ENCODE peak calls at places on chromosomes 3 and 15, in ten cellular contexts. V is mucosa of gallbladder, B is cardiac fibroblast, R is HEK293T, O is GM06990, S is choroid plexus epithelial cell, Y is OCI-M1, J is endothelial cell, D is activated T-helper 1 cell treated with Interleukin-2 at 50 U/mL for 16 hours, X is left ventricle myocardium superior. U is an unnamed sample.

GRCh38 chr15:77719450-77719849 is 86.7 kb upstream of the LINGO1 start:
- DNase-seq in B (no peak), J (no peak), R (no peak), S (no peak), X (no peak), V (no peak), Y (no peak), D (no peak), O (no peak), U (no peak)

GRCh38 chr3:64049136-64049535 is 25.8 kb upstream of the PSMD6 start:
- DNase-seq in J (no peak), X (no peak), S (peak; percentile 5), R (no peak), B (peak; percentile 86), D (no peak), V (no peak), O (no peak), Y (no peak), U (no peak)

GRCh38 chr3:146200461-146201220 is 39.7 kb upstream of the PLOD2 start:
- DNase-seq in S (no peak), D (no peak), Y (no peak), R (no peak), X (no peak), B (no peak), O (no peak), J (no peak), V (no peak), U (no peak)

GRCh38 chr3:89571298-89571697 is 463.9 kb downstream of the EPHA3 start:
- DNase-seq in J (no peak), V (no peak), R (no peak), O (no peak), X (peak; percentile 36), S (no peak), Y (no peak), B (peak; percentile 7), D (no peak), U (no peak)

GRCh38 chr3:29373016-29373690 is 92.3 kb downstream of the RBMS3 start:
- DNase-seq in D (no peak), O (no peak), J (no peak), B (peak; percentile 34), X (no peak), S (peak; percentile 70), R (no peak), Y (no peak), V (no peak), U (no peak)

GRCh38 chr3:1726741-1727140 is 371.9 kb upstream of the CNTN4 start:
- DNase-seq in R (no peak), B (no peak), X (no peak), V (peak; percentile 14), Y (no peak), S (no peak), J (no peak), D (no peak), O (no peak), U (no peak)

GRCh38 chr15:39344662-39345141 is 236.2 kb upstream of the THBS1 start:
- DNase-seq in R (no peak), X (no peak), Y (no peak), S (no peak), D (no peak), J (no peak), B (peak; percentile 41), V (no peak), O (no peak), U (no peak)

GRCh38 chr3:23879485-23879884 is 37.3 kb downstream of the NKIRAS1 start:
- DNase-seq in O (no peak), S (no peak), D (no peak), V (no peak), B (no peak), J (no peak), X (no peak), Y (no peak), R (no peak), U (no peak)

GRCh38 chr15:88647362-88648105 is 8.7 kb downstream of the ISG20 start:
- DNase-seq in D (no peak), J (no peak), B (no peak), O (no peak), S (no peak), X (no peak), R (no peak), V (peak; percentile 89), Y (no peak), U (no peak)

GRCh38 chr3:141542989-141543388 is 56.2 kb downstream of the RASA2 start:
- DNase-seq in Y (no peak), R (no peak), V (no peak), B (no peak), X (no peak), S (no peak), J (no peak), O (no peak), D (no peak), U (no peak)

GRCh38 chr3:194395201-194395600 is 3.9 kb downstream of the GP5 start:
- DNase-seq in V (no peak), J (no peak), B (no peak), R (no peak), D (no peak), S (peak; percentile 20), O (no peak), Y (peak; percentile 51), X (no peak), U (no peak)

GRCh38 chr3:148077318-148077923 is 620.3 kb upstream of the AGTR1 start:
- DNase-seq in O (no peak), Y (peak; percentile 78), J (no peak), S (peak; percentile 69), X (no peak), V (no peak), D (no peak), B (peak; percentile 60), R (no peak), U (peak; percentile 5)

GRCh38 chr15:79218588-79219200 is 63.8 kb upstream of the ANKRD34C start:
- DNase-seq in X (no peak), J (no peak), D (no peak), Y (peak; percentile 24), V (no peak), O (no peak), B (peak; percentile 53), R (peak; percentile 48), S (peak; percentile 38), U (no peak)

GRCh38 chr3:175325440-175325839 is 466.3 kb downstream of the NAALADL2 start:
- DNase-seq in O (no peak), B (no peak), S (no peak), X (no peak), J (no peak), D (no peak), R (no peak), Y (no peak), V (no peak), U (no peak)

GRCh38 chr3:97692406-97692805 is 72.2 kb upstream of the ARL6 start:
- DNase-seq in S (no peak), O (no peak), Y (no peak), D (no peak), J (no peak), B (no peak), R (no peak), V (no peak), X (no peak), U (no peak)

GRCh38 chr3:138781012-138781470 is 53.7 kb downstream of the PIK3CB start:
- DNase-seq in V (no peak), S (no peak), J (no peak), X (no peak), O (no peak), Y (peak; percentile 64), R (no peak), B (no peak), D (peak; percentile 42), U (peak; percentile 79)

GRCh38 chr15:100350434-100351226 is 8.9 kb upstream of the ADAMTS17 start:
- DNase-seq in R (no peak), J (no peak), X (no peak), D (no peak), S (peak; percentile 81), O (no peak), V (peak; percentile 48), Y (peak; percentile 35), B (peak; percentile 91), U (no peak)

GRCh38 chr3:35305406-35305805 is 333.9 kb upstream of the ARPP21 start:
- DNase-seq in D (no peak), J (no peak), S (no peak), Y (no peak), V (no peak), O (no peak), B (no peak), X (no peak), R (no peak), U (no peak)

GRCh38 chr3:188349276-188349962 is 195.5 kb downstream of the LPP start:
- DNase-seq in R (no peak), B (peak; percentile 18), Y (no peak), S (peak; percentile 43), D (no peak), X (no peak), J (no peak), V (no peak), O (no peak), U (no peak)

GRCh38 chr3:197407053-197407452 is 108.6 kb upstream of the DLG1 start:
- DNase-seq in X (no peak), J (no peak), B (no peak), O (no peak), D (no peak), S (no peak), Y (no peak), R (no peak), V (no peak), U (no peak)

GRCh38 chr3:125057186-125057850 is 1.5 kb upstream of the HEG1 start:
- DNase-seq in B (peak; percentile 89), O (no peak), S (peak; percentile 73), Y (no peak), V (no peak), R (no peak), X (no peak), J (no peak), D (no peak), U (no peak)

GRCh38 chr3:105867690-105868449 is 942 bp downstream of the CBLB start:
- DNase-seq in B (peak; percentile 42), D (no peak), O (no peak), V (no peak), J (no peak), R (no peak), S (peak; percentile 36), X (no peak), Y (peak; percentile 71), U (peak; percentile 49)

GRCh38 chr3:53668872-53669271 is 174.5 kb downstream of the CACNA1D start:
- DNase-seq in S (peak; percentile 26), R (peak; percentile 24), O (no peak), J (no peak), V (no peak), Y (peak; percentile 12), B (no peak), D (no peak), X (no peak), U (peak; percentile 7)

GRCh38 chr3:172622916-172623700 is 87.8 kb downstream of the NCEH1 start:
- DNase-seq in B (peak; percentile 79), R (peak; percentile 34), S (peak; percentile 72), X (no peak), J (peak; percentile 45), Y (peak; percentile 47), V (no peak), D (no peak), O (no peak), U (peak; percentile 44)

GRCh38 chr15:100919481-100920405 is 586 bp downstream of the LRRK1 start:
- DNase-seq in Y (no peak), J (peak; percentile 22), O (peak; percentile 61), S (peak; percentile 28), D (no peak), V (no peak), B (peak; percentile 32), X (peak; percentile 46), R (no peak), U (no peak)

GRCh38 chr3:56855856-56856538 is 54.2 kb upstream of the ARHGEF3 start:
- DNase-seq in Y (peak; percentile 35), X (peak; percentile 44), J (peak; percentile 68), B (peak; percentile 41), V (peak; percentile 11), D (no peak), O (peak; percentile 26), R (peak; percentile 49), S (peak; percentile 34), U (peak; percentile 4)